ENCODE peak calls at places on chromosome 18, in eight cellular contexts. F is GM23338, R is neural progenitor cell, G is hepatocyte, U is SK-N-SH, Y is keratinocyte, C is K562, X is H9. D is an unnamed sample. For H4K20me1, the result is how much of the 10 kb centered on the place peaks cover.

GRCh38 chr18:58829263-58829662 is 35.4 kb upstream of the ZNF532 start:
- DNase-seq in F (no peak), C (no peak), U (no peak), Y (no peak), R (no peak), X (no peak), G (no peak), D (no peak)

GRCh38 chr18:75497576-75497975 is 70.1 kb upstream of the SMIM21 start:
- DNase-seq in U (no peak), Y (no peak), R (no peak), X (no peak), F (no peak), C (no peak), G (no peak), D (no peak)

GRCh38 chr18:8556424-8556823 is 52.8 kb upstream of the RAB12 start:
- DNase-seq in G (no peak), R (no peak), F (no peak), C (no peak), U (no peak), Y (no peak), X (no peak), D (no peak)

GRCh38 chr18:77334876-77335275 is 85.2 kb downstream of the GALR1 start:
- DNase-seq in U (no peak), R (no peak), X (no peak), C (no peak), F (no peak), G (no peak), Y (no peak), D (no peak)

GRCh38 chr18:45275367-45276113 is 339.7 kb upstream of the SLC14A2 start:
- DNase-seq in G (peak), R (peak), C (peak), Y (no peak), F (peak), X (no peak), U (no peak), D (peak)

GRCh38 chr18:74528478-74528877 is 5.8 kb upstream of the CNDP1 start:
- DNase-seq in F (no peak), C (no peak), Y (no peak), R (no peak), U (no peak), G (no peak), X (no peak), D (no peak)

GRCh38 chr18:45014047-45014501 is 333.4 kb downstream of the SETBP1 start:
- DNase-seq in X (peak), C (no peak), Y (peak), G (peak), R (peak), F (peak), U (peak), D (no peak)

GRCh38 chr18:62637807-62638687 is 77.3 kb upstream of the PHLPP1 start:
- DNase-seq in Y (peak), R (peak), C (peak), F (peak), X (peak), G (no peak), U (peak), D (peak)

GRCh38 chr18:50507120-50507590 is 52.7 kb upstream of the MAPK4 start:
- DNase-seq in U (peak), R (peak), C (peak), X (peak), Y (no peak), F (peak), G (peak), D (peak)

GRCh38 chr18:52000435-52000834 is 339.6 kb upstream of the DCC start:
- DNase-seq in F (no peak), Y (no peak), C (no peak), X (no peak), R (no peak), U (no peak), G (no peak), D (no peak)

GRCh38 chr18:42931501-42931900 is 184.0 kb downstream of the RIT2 start:
- DNase-seq in G (peak), U (no peak), C (no peak), Y (no peak), R (no peak), X (no peak), F (no peak), D (no peak)

GRCh38 chr18:68803371-68803770 is 5.5 kb downstream of the CCDC102B start:
- DNase-seq in C (no peak), F (no peak), R (peak), Y (no peak), U (no peak), G (peak), X (no peak), D (no peak)

GRCh38 chr18:76390452-76391035 is 104.5 kb downstream of the ZNF516 start:
- DNase-seq in F (no peak), C (peak), R (no peak), U (no peak), X (no peak), Y (no peak), G (no peak), D (no peak)

GRCh38 chr18:77131652-77132368 is 773 bp downstream of the MBP start:
- DNase-seq in X (no peak), Y (no peak), G (peak), C (no peak), U (peak), F (peak), R (peak), D (peak)

GRCh38 chr18:71727909-71728308 is 816.2 kb downstream of the CBLN2 start:
- DNase-seq in R (no peak), Y (no peak), U (no peak), G (no peak), X (no peak), C (no peak), F (no peak), D (no peak)

GRCh38 chr18:36028859-36029258 is 38.5 kb downstream of the RPRD1A start:
- DNase-seq in C (no peak), Y (no peak), U (no peak), R (no peak), X (no peak), G (no peak), F (no peak), D (no peak)

GRCh38 chr18:10791141-10791808 is 265.4 kb downstream of the NAPG start:
- DNase-seq in X (no peak), F (no peak), R (no peak), Y (no peak), U (no peak), G (no peak), C (no peak), D (peak)

GRCh38 chr18:58732471-58732870 is 61.2 kb downstream of the MALT1 start:
- DNase-seq in Y (no peak), U (no peak), F (no peak), C (no peak), R (no peak), G (no peak), X (no peak), D (no peak)

GRCh38 chr18:26543368-26543767 is 5.0 kb downstream of the KCTD1 start:
- DNase-seq in Y (no peak), R (no peak), G (peak), C (no peak), U (no peak), X (no peak), F (no peak), D (no peak)
- H4K20me1 ChIP-seq in Y (under half), R (half or more), G (under half), C (under half), U (under half), X (under half), F (under half), D (under half)

DNA sequence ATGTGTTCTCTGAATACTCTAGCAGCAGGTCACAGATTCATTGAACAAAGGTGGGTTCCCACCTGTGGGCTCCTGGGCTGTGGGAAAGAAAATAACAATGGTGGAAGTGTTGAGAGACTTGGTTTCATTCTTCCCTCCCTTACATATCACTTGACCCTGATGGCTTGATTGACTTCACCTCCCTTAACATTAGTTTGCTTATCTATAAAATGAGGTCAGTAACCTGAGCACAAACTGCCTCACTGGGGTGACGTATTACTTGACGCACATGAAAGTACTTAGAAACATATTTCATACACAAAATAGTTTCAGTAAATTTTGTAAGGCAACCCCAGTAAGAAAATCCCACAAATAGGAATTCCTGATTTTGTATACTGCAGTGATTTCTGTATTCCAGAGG is 29.4 kb upstream of the LPIN2 start:
- DNase-seq in X (no peak), G (no peak), C (no peak), Y (no peak), F (no peak), R (no peak), U (no peak), D (no peak)
- H2AFZ ChIP-seq in X (no peak), G (peak), C (no peak), Y (no peak), F (no peak), R (peak), U (no peak), D (peak)

GRCh38 chr18:63930774-63931354 is 18.2 kb upstream of the HMSD start:
- DNase-seq in U (no peak), F (no peak), R (no peak), G (no peak), Y (no peak), C (no peak), X (no peak), D (no peak)

GRCh38 chr18:63940008-63940407 is 9.1 kb upstream of the HMSD start:
- DNase-seq in F (no peak), Y (no peak), X (no peak), U (no peak), G (no peak), C (no peak), R (no peak), D (no peak)

GRCh38 chr18:63936932-63937393 is 12.1 kb upstream of the HMSD start:
- DNase-seq in Y (no peak), U (no peak), X (no peak), G (no peak), C (no peak), R (no peak), F (no peak), D (no peak)

GRCh38 chr18:63936156-63936931 is 12.8 kb upstream of the HMSD start:
- DNase-seq in G (peak), C (peak), U (peak), F (peak), R (peak), Y (peak), X (peak), D (peak)
- TF ChIP-seq CTCF in G (peak), C (peak), U (peak), F (peak), R (peak), Y (peak), X (peak), D (peak)

GRCh38 chr18:48553236-48553635 is 14.4 kb downstream of the CTIF start:
- DNase-seq in C (no peak), U (no peak), G (no peak), Y (no peak), R (no peak), X (no peak), F (no peak), D (no peak)

GRCh38 chr18:48552130-48552529 is 13.3 kb downstream of the CTIF start:
- DNase-seq in Y (no peak), G (no peak), R (no peak), U (no peak), F (no peak), X (no peak), C (no peak), D (no peak)

GRCh38 chr18:48554610-48555400 is 16.0 kb downstream of the CTIF start:
- DNase-seq in X (no peak), F (no peak), R (no peak), Y (no peak), U (no peak), C (no peak), G (no peak), D (no peak)

GRCh38 chr18:48551100-48551499 is 12.3 kb downstream of the CTIF start:
- DNase-seq in R (no peak), U (no peak), C (no peak), X (no peak), G (no peak), F (no peak), Y (no peak), D (no peak)

DNA sequence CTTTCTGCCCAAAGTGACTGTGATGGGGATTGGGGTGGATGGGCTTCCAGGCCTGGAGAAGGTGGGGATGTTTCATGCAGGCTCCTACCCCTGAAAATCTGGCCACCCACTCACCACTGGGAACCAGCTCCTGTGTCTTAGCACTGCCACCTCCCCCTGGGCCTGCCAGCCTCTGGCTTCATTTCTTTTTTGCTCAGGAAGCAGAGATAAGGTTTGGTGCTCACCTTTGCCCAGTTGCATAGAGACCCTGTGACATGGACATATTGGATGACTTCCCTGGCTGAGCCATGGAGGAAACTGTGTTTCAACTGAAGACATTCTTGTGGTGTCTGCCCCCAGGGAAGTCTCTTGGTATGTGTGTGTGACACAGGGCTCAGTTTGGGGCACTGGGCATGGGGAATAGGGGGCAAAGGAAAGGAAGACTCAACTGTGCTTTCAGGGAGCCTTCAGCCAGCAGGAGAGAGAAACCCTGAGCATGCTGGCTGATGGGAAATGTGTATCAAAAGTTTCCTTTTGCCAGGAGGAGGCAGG is 16.7 kb downstream of the CTIF start:
- DNase-seq in X (no peak), F (no peak), C (no peak), G (no peak), R (no peak), Y (no peak), U (no peak), D (no peak)
- H4K20me1 ChIP-seq in X (under half), F (under half), C (under half), G (under half), R (under half), Y (under half), U (half or more), D (under half)

DNA sequence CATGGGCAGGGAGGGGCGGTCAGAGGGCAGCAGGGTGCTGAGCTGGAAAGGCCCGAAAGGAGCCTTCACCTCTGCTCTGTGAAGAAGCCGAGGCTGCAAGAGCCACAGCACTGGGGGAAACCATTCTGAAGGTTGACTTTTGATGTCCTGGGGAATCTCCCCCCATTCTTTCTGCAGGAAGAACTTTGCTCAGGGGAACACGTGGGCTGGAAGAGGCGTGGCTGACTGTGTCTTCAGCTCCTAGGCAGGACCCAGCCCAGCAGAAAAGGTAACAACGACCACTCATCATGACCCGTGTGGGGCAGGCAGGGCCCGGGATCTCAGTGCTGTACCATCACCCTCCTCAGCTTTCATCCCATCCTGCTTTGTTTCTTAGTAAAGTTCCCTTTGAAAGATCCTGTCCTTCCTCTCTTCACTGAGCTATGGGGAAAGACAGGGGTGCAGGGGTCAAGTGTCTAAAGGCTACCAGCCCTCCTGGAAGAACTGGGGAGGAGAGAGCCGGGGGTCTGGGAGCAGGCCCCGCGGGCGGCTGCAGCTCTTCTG is 312.7 kb downstream of the CELF4 start:
- DNase-seq in C (no peak), Y (no peak), U (no peak), X (no peak), R (no peak), G (peak), F (peak), D (no peak)
- H2AFZ ChIP-seq in C (no peak), Y (no peak), U (no peak), X (no peak), R (peak), G (peak), F (peak), D (no peak)

GRCh38 chr18:56869189-56869777 is 218.1 kb downstream of the WDR7 start:
- DNase-seq in F (peak), C (peak), R (peak), X (no peak), G (peak), Y (peak), U (peak), D (peak)
- TF ChIP-seq CTCF in F (peak), C (peak), R (peak), X (peak), G (peak), Y (peak), U (peak), D (peak)

D was measured in OCI-LY7.